ENCODE peak calls at places on chromosomes 16 and 17, in five cellular contexts. M, E, J, I and H are unnamed samples.

GRCh38 chr17:78356163-78356713 is 3.6 kb downstream of the SOCS3 start:
- DNase-seq in M (no peak), E (peak; percentile 14), J (peak; percentile 62), I (no peak), H (peak; percentile 97)

GRCh38 chr16:88732172-88732960 is 26.1 kb downstream of the CTU2 start:
- DNase-seq in M (no peak), E (no peak), J (no peak), I (no peak), H (no peak)

GRCh38 chr17:5877948-5878347 is 192.2 kb upstream of the WSCD1 start:
- DNase-seq in M (no peak), E (peak; percentile 87), J (no peak), I (peak; percentile 64), H (no peak)

GRCh38 chr17:10318540-10318939 is 54.3 kb downstream of the MYH13 start:
- DNase-seq in M (no peak), E (no peak), J (no peak), I (no peak), H (no peak)

GRCh38 chr17:39938140-39938869 is 10.8 kb downstream of the LRRC3C start:
- DNase-seq in M (no peak), E (no peak), J (no peak), I (no peak), H (no peak)

GRCh38 chr16:70736454-70737376 is 50.9 kb upstream of the MTSS2 start:
- DNase-seq in M (no peak), E (no peak), J (no peak), I (peak; percentile 39), H (no peak)

GRCh38 chr17:34493903-34494302 is 85.5 kb upstream of the TMEM132E start:
- DNase-seq in M (no peak), E (no peak), J (no peak), I (no peak), H (no peak)

GRCh38 chr16:15857779-15858560 is 1.1 kb upstream of the MYH11 start:
- DNase-seq in M (no peak), E (peak; percentile 4), J (no peak), I (peak; percentile 66), H (no peak)

GRCh38 chr17:29642171-29642611 is 19.5 kb upstream of the CORO6 start:
- DNase-seq in M (no peak), E (no peak), J (no peak), I (no peak), H (no peak)

GRCh38 chr16:76201385-76201784 is 75.8 kb upstream of the CNTNAP4 start:
- DNase-seq in M (no peak), E (no peak), J (no peak), I (no peak), H (no peak)

GRCh38 chr16:397736-398332 is 835 bp downstream of the NME4 start:
- DNase-seq in M (no peak), E (peak; percentile 63), J (no peak), I (peak; percentile 86), H (no peak)

GRCh38 chr17:34892864-34893263 is 68.4 kb downstream of the CCT6B start:
- DNase-seq in M (no peak), E (peak; percentile 5), J (no peak), I (no peak), H (no peak)

GRCh38 chr16:84532299-84532724 is 27.9 kb upstream of the MEAK7 start:
- DNase-seq in M (peak; percentile 82), E (no peak), J (no peak), I (peak; percentile 71), H (no peak)

GRCh38 chr17:13601776-13602551 is at the start of gene HS3ST3A1:
- DNase-seq in M (no peak), E (no peak), J (no peak), I (peak; percentile 64), H (no peak)

GRCh38 chr16:30121741-30122620 is 1.0 kb downstream of the MAPK3 start:
- DNase-seq in M (no peak), E (peak; percentile 11), J (no peak), I (peak; percentile 89), H (no peak)

GRCh38 chr16:29290631-29291247 is 115.8 kb downstream of the NPIPB11 start:
- DNase-seq in M (peak; percentile 67), E (peak; percentile 36), J (peak; percentile 66), I (peak; percentile 98), H (peak; percentile 38)

GRCh38 chr17:67315865-67316264 is 50.5 kb downstream of the PSMD12 start:
- DNase-seq in M (no peak), E (no peak), J (no peak), I (no peak), H (no peak)

GRCh38 chr17:58507123-58507634 is 7.3 kb downstream of the MTMR4 start:
- DNase-seq in M (no peak), E (no peak), J (no peak), I (no peak), H (no peak)

GRCh38 chr16:78780808-78781207 is 681.4 kb downstream of the WWOX start:
- DNase-seq in M (no peak), E (no peak), J (no peak), I (no peak), H (no peak)

GRCh38 chr17:35374766-35375344 is 1.4 kb upstream of the SLFN11 start:
- DNase-seq in M (no peak), E (no peak), J (no peak), I (no peak), H (no peak)

GRCh38 chr17:77425791-77426641 is 285.2 kb downstream of the SEC14L1 start:
- DNase-seq in M (no peak), E (no peak), J (no peak), I (peak; percentile 36), H (no peak)

GRCh38 chr16:54936979-54937672 is 6.5 kb downstream of the IRX5 start:
- DNase-seq in M (no peak), E (peak; percentile 52), J (no peak), I (peak; percentile 62), H (no peak)

GRCh38 chr17:6940186-6940649 is 55.6 kb upstream of the ALOX12 start:
- DNase-seq in M (no peak), E (peak; percentile 2), J (no peak), I (no peak), H (no peak)

GRCh38 chr17:74448774-74449173 is 16.9 kb downstream of the GPRC5C start:
- DNase-seq in M (no peak), E (no peak), J (no peak), I (no peak), H (no peak)

GRCh38 chr16:27326738-27327585 is 13.2 kb downstream of the IL4R start:
- DNase-seq in M (peak; percentile 44), E (peak; percentile 16), J (no peak), I (peak; percentile 88), H (peak; percentile 44)

GRCh38 chr17:9893606-9894005 is 11.5 kb downstream of the RCVRN start:
- DNase-seq in M (no peak), E (no peak), J (no peak), I (no peak), H (no peak)

GRCh38 chr17:7927596-7927995 is 2.1 kb downstream of the KCNAB3 start:
- DNase-seq in M (no peak), E (no peak), J (no peak), I (no peak), H (no peak)

GRCh38 chr16:65120811-65121721 is 797 bp downstream of the CDH11 start:
- DNase-seq in M (no peak), E (peak; percentile 17), J (no peak), I (peak; percentile 37), H (no peak)

GRCh38 chr17:76996741-76997694 is 128.8 kb downstream of the MGAT5B start:
- DNase-seq in M (no peak), E (no peak), J (no peak), I (no peak), H (no peak)

GRCh38 chr17:80815151-80815561 is 176.5 kb upstream of the CHMP6 start:
- DNase-seq in M (no peak), E (no peak), J (no peak), I (no peak), H (no peak)

GRCh38 chr17:69928586-69928985 is 146.4 kb upstream of the KCNJ16 start:
- DNase-seq in M (no peak), E (no peak), J (no peak), I (no peak), H (no peak)

GRCh38 chr17:19237389-19238166 is 412 bp downstream of the EPN2 start:
- DNase-seq in M (no peak), E (no peak), J (peak; percentile 69), I (peak; percentile 46), H (peak; percentile 46)

GRCh38 chr16:86344881-86345280 is 165.4 kb upstream of the FOXF1 start:
- DNase-seq in M (no peak), E (no peak), J (no peak), I (no peak), H (no peak)

GRCh38 chr17:41633498-41634197 is 9.3 kb upstream of the KRT17 start:
- DNase-seq in M (no peak), E (no peak), J (no peak), I (no peak), H (no peak)

GRCh38 chr16:82585675-82586074 is 41.1 kb upstream of the CDH13 start:
- DNase-seq in M (no peak), E (no peak), J (no peak), I (no peak), H (no peak)

GRCh38 chr16:11340710-11341109 is 4.5 kb upstream of the RMI2 start:
- DNase-seq in M (no peak), E (no peak), J (no peak), I (no peak), H (no peak)

GRCh38 chr16:77974883-77975282 is 47.5 kb upstream of the CLEC3A start:
- DNase-seq in M (no peak), E (no peak), J (no peak), I (no peak), H (no peak)

GRCh38 chr17:77269696-77270681 is 129.2 kb downstream of the SEC14L1 start:
- DNase-seq in M (no peak), E (no peak), J (no peak), I (no peak), H (no peak)